ENCODE peak calls at places on chromosomes 5 and 9, in nine cellular contexts. Q, W, L, J, A, K, V, P and M are unnamed samples.

GRCh38 chr9:21611896-21612295 is 129.8 kb upstream of the IFNE start:
- DNase-seq in Q (no peak), W (peak; percentile 82), L (no peak), J (no peak), A (no peak), K (no peak), V (no peak), P (no peak), M (no peak)

GRCh38 chr9:7871977-7872730 is 72.6 kb upstream of the DMAC1 start:
- DNase-seq in Q (no peak), W (no peak), L (no peak), J (no peak), A (no peak), K (no peak), V (no peak), P (no peak), M (no peak)

GRCh38 chr5:38556599-38557308 is at the start of gene LIFR:
- DNase-seq in Q (peak; percentile 92), W (peak; percentile 19), L (no peak), J (peak; percentile 86), A (peak; percentile 43), K (peak; percentile 86), V (peak; percentile 79), P (peak; percentile 51), M (peak; percentile 89)

GRCh38 chr5:34622046-34622435 is 34.1 kb upstream of the RAI14 start:
- DNase-seq in Q (no peak), W (no peak), L (no peak), J (no peak), A (no peak), K (no peak), V (no peak), P (no peak), M (no peak)

GRCh38 chr5:160843240-160843639 is 8.8 kb downstream of the ATP10B start:
- DNase-seq in Q (no peak), W (no peak), L (no peak), J (no peak), A (no peak), K (no peak), V (no peak), P (no peak), M (no peak)

GRCh38 chr9:36128331-36128730 is 8.2 kb upstream of the GLIPR2 start:
- DNase-seq in Q (no peak), W (no peak), L (no peak), J (no peak), A (no peak), K (no peak), V (peak; percentile 57), P (no peak), M (no peak)

GRCh38 chr5:126192226-126192625 is 231.0 kb upstream of the GRAMD2B start:
- DNase-seq in Q (no peak), W (no peak), L (no peak), J (no peak), A (no peak), K (no peak), V (no peak), P (no peak), M (no peak)

GRCh38 chr5:169350759-169351240 is 49.9 kb upstream of the SLIT3 start:
- DNase-seq in Q (no peak), W (peak; percentile 13), L (no peak), J (no peak), A (peak; percentile 22), K (no peak), V (no peak), P (no peak), M (no peak)

GRCh38 chr5:103393131-103393754 is 134.7 kb downstream of the MACIR start:
- DNase-seq in Q (no peak), W (no peak), L (no peak), J (no peak), A (no peak), K (no peak), V (no peak), P (no peak), M (no peak)

GRCh38 chr5:160083501-160083900 is 35.7 kb downstream of the PWWP2A start:
- DNase-seq in Q (no peak), W (no peak), L (no peak), J (no peak), A (no peak), K (no peak), V (no peak), P (no peak), M (no peak)

GRCh38 chr5:9799601-9800000 is 169.4 kb upstream of the TAS2R1 start:
- DNase-seq in Q (no peak), W (no peak), L (no peak), J (no peak), A (no peak), K (no peak), V (no peak), P (no peak), M (no peak)

GRCh38 chr5:39426136-39426535 is 1.4 kb upstream of the DAB2 start:
- DNase-seq in Q (no peak), W (no peak), L (no peak), J (no peak), A (peak; percentile 36), K (no peak), V (no peak), P (no peak), M (no peak)

GRCh38 chr5:159310492-159310891 is 19.8 kb downstream of the IL12B start:
- DNase-seq in Q (peak; percentile 46), W (no peak), L (peak; percentile 3), J (peak; percentile 63), A (peak; percentile 52), K (peak; percentile 78), V (peak; percentile 77), P (peak; percentile 55), M (no peak)

GRCh38 chr5:90474235-90475107 is at the start of the genes MBLAC2 and POLR3G:
- DNase-seq in Q (peak; percentile 95), W (peak; percentile 87), L (peak; percentile 90), J (peak; percentile 95), A (peak; percentile 96), K (peak; percentile 94), V (peak; percentile 93), P (peak; percentile 96), M (peak; percentile 95)
- TF ChIP-seq CTCF in Q (peak; percentile 48), W (peak; percentile 34), L (peak; percentile 54), J (peak; percentile 63), A (peak; percentile 34), K (peak; percentile 61), V (peak; percentile 55), P (peak; percentile 86), M (peak; percentile 45)

GRCh38 chr5:96140084-96140483 is 178.4 kb upstream of the ELL2 start:
- DNase-seq in Q (no peak), W (no peak), L (no peak), J (no peak), A (no peak), K (no peak), V (no peak), P (no peak), M (no peak)
- H3K4me1 ChIP-seq in Q (no peaks in the 10 kb centered on the region), W (no peaks in the 10 kb centered on the region), L (no peaks in the 10 kb centered on the region), J (peaks cover 32% of the 10 kb centered on the region), A (peaks cover 13% of the 10 kb centered on the region), K (no peaks in the 10 kb centered on the region), V (peaks cover 3% of the 10 kb centered on the region), P (peaks cover 14% of the 10 kb centered on the region), M (peaks cover 8% of the 10 kb centered on the region)

GRCh38 chr9:91429501-91429900 is 5.9 kb upstream of the NFIL3 start:
- DNase-seq in Q (no peak), W (no peak), L (no peak), J (no peak), A (no peak), K (no peak), V (no peak), P (no peak), M (no peak)

GRCh38 chr9:91428927-91429351 is 5.3 kb upstream of the NFIL3 start:
- DNase-seq in Q (no peak), W (no peak), L (no peak), J (no peak), A (no peak), K (peak; percentile 61), V (peak; percentile 78), P (no peak), M (no peak)

GRCh38 chr9:91436841-91437240 is 13.2 kb upstream of the NFIL3 start:
- DNase-seq in Q (no peak), W (no peak), L (no peak), J (no peak), A (no peak), K (no peak), V (no peak), P (no peak), M (no peak)

GRCh38 chr9:91431485-91431884 is 7.9 kb upstream of the NFIL3 start:
- DNase-seq in Q (no peak), W (no peak), L (no peak), J (no peak), A (no peak), K (no peak), V (no peak), P (no peak), M (no peak)

DNA sequence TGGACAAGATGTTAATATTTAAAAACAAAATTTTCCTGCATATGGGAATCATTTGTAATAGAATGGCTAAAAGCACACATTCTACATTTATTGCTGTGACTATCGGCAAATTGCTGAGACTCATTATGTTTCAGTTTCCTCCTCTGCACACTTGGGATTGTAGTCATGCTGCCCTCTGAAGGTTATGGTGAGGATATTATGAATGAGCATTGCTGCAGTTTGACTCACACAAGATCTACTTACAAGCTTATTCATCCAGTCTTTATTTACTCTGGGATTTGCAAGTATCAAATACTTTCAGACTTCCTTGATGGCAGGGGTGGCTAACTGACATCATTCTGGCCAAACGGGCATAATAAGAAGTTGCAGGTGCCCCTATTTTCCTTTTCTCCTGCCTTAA is 9.5 kb upstream of the NFIL3 start:
- DNase-seq in Q (no peak), W (peak; percentile 78), L (no peak), J (no peak), A (peak; percentile 39), K (no peak), V (no peak), P (no peak), M (no peak)
- H3K27ac ChIP-seq in Q (no peak overlapping the region), W (no peak overlapping the region), L (no peak overlapping the region), J (no peak overlapping the region), A (no peak overlapping the region), K (no peak overlapping the region), V (no peak overlapping the region), P (no peak overlapping the region), M (no peak overlapping the region)

GRCh38 chr5:132024117-132024435 is 12.6 kb upstream of the ACSL6 start:
- DNase-seq in Q (peak; percentile 4), W (no peak), L (no peak), J (no peak), A (no peak), K (no peak), V (no peak), P (no peak), M (no peak)
- TF ChIP-seq CTCF in Q (no peak), W (no peak), L (no peak), J (no peak), A (no peak), K (no peak), V (no peak), P (no peak), M (no peak)

DNA sequence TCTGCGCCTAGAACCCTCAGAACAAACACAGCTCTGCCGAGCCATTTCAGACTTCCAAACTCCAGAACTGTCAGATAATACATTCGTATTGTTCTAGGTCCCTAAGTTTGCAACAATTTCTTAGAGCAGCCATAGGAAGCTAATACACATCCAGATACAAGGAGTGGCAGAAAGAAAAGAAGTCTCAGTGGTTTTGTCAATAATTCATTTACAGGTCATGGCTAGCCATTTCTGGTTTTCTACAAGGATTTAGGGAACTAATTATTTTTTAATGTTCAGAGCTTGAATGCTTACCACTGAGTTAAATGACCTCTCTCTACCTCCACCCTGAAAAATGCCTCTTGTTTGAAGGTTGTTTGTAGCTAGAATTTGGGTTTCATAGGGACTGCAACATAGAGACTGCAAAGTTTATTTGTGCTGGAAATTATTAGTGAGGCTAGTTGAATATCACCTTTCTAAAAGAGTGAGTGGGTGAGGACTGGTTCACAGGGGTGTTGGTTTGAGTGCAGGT is 15.5 kb upstream of the ERMP1 start:
- DNase-seq in Q (no peak), W (no peak), L (no peak), J (no peak), A (no peak), K (no peak), V (no peak), P (no peak), M (no peak)
- H3K4me1 ChIP-seq in Q (peaks cover 6% of the 10 kb centered on the region), W (peaks cover 33% of the 10 kb centered on the region), L (peaks cover 38% of the 10 kb centered on the region), J (peaks cover 15% of the 10 kb centered on the region), A (peaks cover 4% of the 10 kb centered on the region), K (peaks cover 33% of the 10 kb centered on the region), V (peaks cover 12% of the 10 kb centered on the region), P (peaks cover 12% of the 10 kb centered on the region), M (no peaks in the 10 kb centered on the region)